ENCODE peak calls at places on chromosome 17, in four cellular contexts. N is sigmoid colon, A is endothelial cell, R is fibroblast of lung. L is an unnamed sample.

GRCh38 chr17:76675648-76676047 is 32.1 kb upstream of the ST6GALNAC1 start:
- DNase-seq in N (no peak), A (no peak), R (no peak), L (no peak)

GRCh38 chr17:51748749-51749604 is 409.5 kb downstream of the CA10 start:
- DNase-seq in N (no peak), A (no peak), R (no peak), L (no peak)

GRCh38 chr17:75176625-75177024 is 6.1 kb downstream of the SUMO2 start:
- DNase-seq in N (no peak), A (no peak), R (no peak), L (no peak)

GRCh38 chr17:73533801-73534574 is 110.3 kb downstream of the SDK2 start:
- DNase-seq in N (no peak), A (no peak), R (no peak), L (no peak)

GRCh38 chr17:9878791-9879525 is 26.1 kb downstream of the RCVRN start:
- DNase-seq in N (no peak), A (no peak), R (peak; percentile 35), L (no peak)

GRCh38 chr17:67477687-67478086 is 100.6 kb downstream of the PITPNC1 start:
- DNase-seq in N (no peak), A (no peak), R (peak; percentile 47), L (no peak)

GRCh38 chr17:63652106-63652505 is 29.9 kb downstream of the MAP3K3 start:
- DNase-seq in N (no peak), A (no peak), R (peak; percentile 34), L (no peak)

GRCh38 chr17:57422574-57423164 is 166.3 kb downstream of the MSI2 start:
- DNase-seq in N (no peak), A (no peak), R (peak; percentile 38), L (no peak)

GRCh38 chr17:8687732-8688131 is 56.9 kb downstream of the CCDC42 start:
- DNase-seq in N (no peak), A (no peak), R (no peak), L (no peak)

GRCh38 chr17:68182940-68183551 is 64.8 kb upstream of the AMZ2 start:
- DNase-seq in N (no peak), A (no peak), R (no peak), L (no peak)

GRCh38 chr17:64147110-64148016 is 17.4 kb upstream of the ERN1 start:
- DNase-seq in N (no peak), A (no peak), R (peak; percentile 61), L (no peak)

GRCh38 chr17:83064732-83065659 is 14.4 kb upstream of the METRNL start:
- DNase-seq in N (peak; percentile 70), A (no peak), R (no peak), L (peak; percentile 7)

GRCh38 chr17:41010421-41010820 is 1.5 kb upstream of the KRTAP3-1 start:
- DNase-seq in N (no peak), A (no peak), R (no peak), L (no peak)

GRCh38 chr17:2853111-2853721 is 57.0 kb downstream of the RAP1GAP2 start:
- DNase-seq in N (peak; percentile 80), A (peak; percentile 33), R (peak; percentile 40), L (peak; percentile 58)

GRCh38 chr17:499836-500543 is 147.4 kb upstream of the RPH3AL start:
- DNase-seq in N (no peak), A (no peak), R (no peak), L (no peak)

GRCh38 chr17:8894189-8894611 is 26.7 kb upstream of the PIK3R6 start:
- DNase-seq in N (no peak), A (no peak), R (no peak), L (peak; percentile 33)

GRCh38 chr17:58786586-58787295 is 31.1 kb downstream of the PPM1E start:
- DNase-seq in N (no peak), A (no peak), R (peak; percentile 89), L (no peak)

GRCh38 chr17:50203589-50204345 is 2.3 kb upstream of the COL1A1 start:
- DNase-seq in N (peak; percentile 62), A (no peak), R (peak; percentile 78), L (no peak)

GRCh38 chr17:6303664-6304063 is 131.3 kb downstream of the AIPL1 start:
- DNase-seq in N (no peak), A (peak; percentile 63), R (peak; percentile 1), L (no peak)

GRCh38 chr17:48307814-48308411 is 122.1 kb downstream of the SKAP1 start:
- DNase-seq in N (peak; percentile 69), A (peak; percentile 63), R (peak; percentile 80), L (peak; percentile 66)

GRCh38 chr17:7717756-7718350 is 309 bp downstream of the DNAH2 start:
- DNase-seq in N (no peak), A (no peak), R (peak; percentile 12), L (no peak)

GRCh38 chr17:76053230-76054111 is 18.8 kb downstream of the SRP68 start:
- DNase-seq in N (no peak), A (no peak), R (peak; percentile 58), L (no peak)

GRCh38 chr17:55577011-55577586 is 65.8 kb upstream of the SMIM36 start:
- DNase-seq in N (peak; percentile 77), A (no peak), R (peak; percentile 77), L (no peak)

GRCh38 chr17:68462381-68463210 is 5.3 kb upstream of the WIPI1 start:
- DNase-seq in N (peak; percentile 78), A (peak; percentile 66), R (peak; percentile 88), L (peak; percentile 61)

GRCh38 chr17:6457688-6458190 is 13.5 kb downstream of the PIMREG start:
- DNase-seq in N (no peak), A (no peak), R (no peak), L (no peak)

GRCh38 chr17:75925103-75925502 is 15.7 kb downstream of the FBF1 start:
- DNase-seq in N (no peak), A (no peak), R (no peak), L (no peak)

GRCh38 chr17:42629420-42630009 is 20.0 kb downstream of the TUBG1 start:
- DNase-seq in N (no peak), A (no peak), R (no peak), L (no peak)

GRCh38 chr17:42679492-42680330 is 1.9 kb downstream of the CCR10 start:
- DNase-seq in N (peak; percentile 89), A (peak; percentile 86), R (peak; percentile 77), L (peak; percentile 90)

GRCh38 chr17:56185905-56186783 is 32.9 kb downstream of the ANKFN1 start:
- DNase-seq in N (no peak), A (no peak), R (peak; percentile 63), L (no peak)

GRCh38 chr17:59845595-59846390 is 47.0 kb downstream of the TUBD1 start:
- DNase-seq in N (peak; percentile 69), A (no peak), R (peak; percentile 93), L (no peak)

GRCh38 chr17:79732804-79733691 is 2.3 kb downstream of the ENPP7 start:
- DNase-seq in N (no peak), A (no peak), R (no peak), L (no peak)

GRCh38 chr17:78962345-78962983 is 17.3 kb downstream of the LGALS3BP start:
- DNase-seq in N (no peak), A (no peak), R (no peak), L (peak; percentile 59)

GRCh38 chr17:64139542-64139941 is 9.6 kb upstream of the ERN1 start:
- DNase-seq in N (no peak), A (no peak), R (no peak), L (no peak)

GRCh38 chr17:81103379-81103778 is 61.9 kb upstream of the PVALEF start:
- DNase-seq in N (no peak), A (no peak), R (no peak), L (no peak)
- TF ChIP-seq CTCF in N (no peak), A (no peak), R (no peak), L (no peak)

GRCh38 chr17:30970757-30971567 is at the start of gene RNF135:
- DNase-seq in N (peak; percentile 92), A (peak; percentile 67), R (peak; percentile 86), L (peak; percentile 73)
- TF ChIP-seq CTCF in N (no peak), A (peak; percentile 20), R (no peak), L (peak; percentile 34)

GRCh38 chr17:38611070-38611786 is 5.5 kb upstream of the SRCIN1 start:
- DNase-seq in N (no peak), A (no peak), R (no peak), L (no peak)

GRCh38 chr17:38611872-38612376 is 6.2 kb upstream of the SRCIN1 start:
- DNase-seq in N (no peak), A (no peak), R (no peak), L (no peak)

GRCh38 chr17:38608648-38609047 is 2.9 kb upstream of the SRCIN1 start:
- DNase-seq in N (no peak), A (no peak), R (no peak), L (no peak)

GRCh38 chr17:38606646-38607611 is 1.2 kb upstream of the SRCIN1 start:
- DNase-seq in N (peak; percentile 88), A (no peak), R (no peak), L (no peak)

GRCh38 chr17:38609280-38610031 is 3.7 kb upstream of the SRCIN1 start:
- DNase-seq in N (no peak), A (no peak), R (no peak), L (no peak)
- TF ChIP-seq CTCF in N (no peak), A (no peak), R (no peak), L (no peak)

GRCh38 chr17:32941419-32942032 is 13.6 kb downstream of the TMEM98 start:
- DNase-seq in N (no peak), A (no peak), R (no peak), L (no peak)
- TF ChIP-seq CTCF in N (peak; percentile 20), A (peak; percentile 92), R (peak; percentile 13), L (peak; percentile 78)

GRCh38 chr17:43940630-43941029 is 1.6 kb downstream of the PPY start:
- DNase-seq in N (no peak), A (peak; percentile 76), R (peak; percentile 27), L (peak; percentile 85)
- TF ChIP-seq CTCF in N (peak; percentile 9), A (peak; percentile 59), R (peak; percentile 70), L (peak; percentile 88)

DNA sequence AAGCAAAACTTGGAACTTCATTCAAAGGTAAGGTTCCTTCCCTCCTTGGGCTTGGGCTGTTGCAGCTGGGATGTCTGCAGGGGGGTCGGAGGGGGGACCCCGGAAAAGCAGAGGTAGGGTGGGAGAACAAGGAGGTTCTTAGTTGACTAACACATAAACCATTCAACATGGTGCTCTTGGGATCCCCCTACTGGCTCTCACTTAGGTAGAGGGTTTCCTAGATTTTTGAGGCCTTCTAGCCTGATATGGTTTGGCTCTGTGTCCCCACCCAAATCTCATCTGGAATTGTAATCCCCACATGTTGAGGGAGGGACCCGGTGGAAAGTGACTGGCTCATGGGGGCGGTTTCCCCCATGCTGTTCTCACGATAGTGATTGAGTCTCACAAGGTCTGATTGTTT is 93.9 kb downstream of the RGS9 start:
- DNase-seq in N (no peak), A (no peak), R (no peak), L (no peak)
- TF ChIP-seq CTCF in N (no peak), A (no peak), R (no peak), L (no peak)

DNA sequence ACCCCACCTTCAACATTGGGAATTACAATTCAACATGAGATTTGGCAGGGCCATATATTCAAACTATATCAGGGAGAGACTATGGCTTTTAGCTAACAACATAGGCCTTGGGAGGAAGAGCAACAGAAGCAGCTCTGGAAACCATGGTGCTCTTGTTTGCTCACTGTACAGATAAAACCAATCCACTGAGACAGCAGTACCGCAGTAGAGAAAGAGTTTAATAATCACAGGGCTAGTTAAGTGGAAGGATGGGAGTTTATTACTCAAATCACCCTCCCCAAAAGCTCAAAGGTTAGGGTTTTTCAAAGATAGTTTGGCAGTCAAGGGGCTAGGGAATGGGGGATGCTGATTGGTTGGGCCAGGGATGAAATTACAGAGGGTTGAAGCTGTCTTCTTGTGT is 52.7 kb upstream of the CRHR1 start:
- DNase-seq in N (no peak), A (no peak), R (no peak), L (no peak)
- TF ChIP-seq CTCF in N (no peak), A (no peak), R (no peak), L (no peak)